ENCODE peak calls at places on chromosomes 11 and 22, in seven cellular contexts. One of them, this sample, is unnamed. For H3K4me1, the result is how much of the 10 kb centered on the place peaks cover.

GRCh38 chr11:9363954-9364912 is 20.2 kb upstream of the IPO7 start:
- DNase-seq in naive thymus-derived CD4-positive, alpha-beta T cell: peak
- DNase-seq in iPS DF 6.9: peak
- DNase-seq in GM12878: peak
- DNase-seq in upper lobe of right lung: peak
- DNase-seq in neuronal stem cell: peak
- DNase-seq in uterus: peak
- DNase-seq in this sample: peak

GRCh38 chr11:65053826-65054503 is 4.4 kb downstream of the NAALADL1 start:
- DNase-seq in naive thymus-derived CD4-positive, alpha-beta T cell: peak
- DNase-seq in iPS DF 6.9: no peak
- DNase-seq in GM12878: no peak
- DNase-seq in upper lobe of right lung: no peak
- DNase-seq in neuronal stem cell: no peak
- DNase-seq in uterus: no peak
- DNase-seq in this sample: no peak

GRCh38 chr22:24759765-24760164 is 14.8 kb downstream of the PIWIL3 start:
- DNase-seq in naive thymus-derived CD4-positive, alpha-beta T cell: no peak
- DNase-seq in iPS DF 6.9: no peak
- DNase-seq in GM12878: no peak
- DNase-seq in upper lobe of right lung: no peak
- DNase-seq in neuronal stem cell: no peak
- DNase-seq in uterus: no peak
- DNase-seq in this sample: no peak

GRCh38 chr11:125182522-125182921 is 18.0 kb downstream of the PKNOX2 start:
- DNase-seq in naive thymus-derived CD4-positive, alpha-beta T cell: no peak
- DNase-seq in iPS DF 6.9: no peak
- DNase-seq in GM12878: no peak
- DNase-seq in upper lobe of right lung: no peak
- DNase-seq in neuronal stem cell: no peak
- DNase-seq in uterus: no peak
- DNase-seq in this sample: no peak

GRCh38 chr11:10051868-10052586 is 242.0 kb downstream of the SBF2 start:
- DNase-seq in naive thymus-derived CD4-positive, alpha-beta T cell: no peak
- DNase-seq in iPS DF 6.9: no peak
- DNase-seq in GM12878: no peak
- DNase-seq in upper lobe of right lung: no peak
- DNase-seq in neuronal stem cell: no peak
- DNase-seq in uterus: no peak
- DNase-seq in this sample: no peak

GRCh38 chr22:27686534-27686933 is 115.0 kb downstream of the MN1 start:
- DNase-seq in naive thymus-derived CD4-positive, alpha-beta T cell: no peak
- DNase-seq in iPS DF 6.9: no peak
- DNase-seq in GM12878: no peak
- DNase-seq in upper lobe of right lung: no peak
- DNase-seq in neuronal stem cell: no peak
- DNase-seq in uterus: peak
- DNase-seq in this sample: peak

GRCh38 chr11:111836162-111836561 is 35.2 kb downstream of the ALG9 start:
- DNase-seq in naive thymus-derived CD4-positive, alpha-beta T cell: no peak
- DNase-seq in iPS DF 6.9: no peak
- DNase-seq in GM12878: no peak
- DNase-seq in upper lobe of right lung: no peak
- DNase-seq in neuronal stem cell: no peak
- DNase-seq in uterus: no peak
- DNase-seq in this sample: no peak

GRCh38 chr11:44094260-44094868 is 1.1 kb upstream of the EXT2 start:
- DNase-seq in naive thymus-derived CD4-positive, alpha-beta T cell: peak
- DNase-seq in iPS DF 6.9: peak
- DNase-seq in GM12878: no peak
- DNase-seq in upper lobe of right lung: no peak
- DNase-seq in neuronal stem cell: peak
- DNase-seq in uterus: peak
- DNase-seq in this sample: peak

GRCh38 chr22:31084811-31085492 is 3.8 kb downstream of the SMTN start:
- DNase-seq in naive thymus-derived CD4-positive, alpha-beta T cell: peak
- DNase-seq in iPS DF 6.9: peak
- DNase-seq in GM12878: peak
- DNase-seq in upper lobe of right lung: peak
- DNase-seq in neuronal stem cell: peak
- DNase-seq in uterus: peak
- DNase-seq in this sample: peak

GRCh38 chr11:116607027-116607426 is 165.8 kb downstream of the BUD13 start:
- DNase-seq in naive thymus-derived CD4-positive, alpha-beta T cell: no peak
- DNase-seq in iPS DF 6.9: no peak
- DNase-seq in GM12878: no peak
- DNase-seq in upper lobe of right lung: no peak
- DNase-seq in neuronal stem cell: no peak
- DNase-seq in uterus: no peak
- DNase-seq in this sample: no peak

GRCh38 chr22:46911341-46911740 is 148.9 kb downstream of the TBC1D22A start:
- DNase-seq in naive thymus-derived CD4-positive, alpha-beta T cell: no peak
- DNase-seq in iPS DF 6.9: no peak
- DNase-seq in GM12878: no peak
- DNase-seq in upper lobe of right lung: no peak
- DNase-seq in neuronal stem cell: no peak
- DNase-seq in uterus: no peak
- DNase-seq in this sample: no peak

GRCh38 chr11:120017582-120017981 is 120.3 kb downstream of the TRIM29 start:
- DNase-seq in naive thymus-derived CD4-positive, alpha-beta T cell: no peak
- DNase-seq in iPS DF 6.9: no peak
- DNase-seq in GM12878: no peak
- DNase-seq in upper lobe of right lung: no peak
- DNase-seq in neuronal stem cell: no peak
- DNase-seq in uterus: no peak
- DNase-seq in this sample: no peak

GRCh38 chr11:67433536-67434394 is 3.7 kb downstream of the PTPRCAP start:
- DNase-seq in naive thymus-derived CD4-positive, alpha-beta T cell: no peak
- DNase-seq in iPS DF 6.9: no peak
- DNase-seq in GM12878: no peak
- DNase-seq in upper lobe of right lung: no peak
- DNase-seq in neuronal stem cell: no peak
- DNase-seq in uterus: no peak
- DNase-seq in this sample: no peak

GRCh38 chr11:68340784-68341556 is 28.6 kb downstream of the LRP5 start:
- DNase-seq in naive thymus-derived CD4-positive, alpha-beta T cell: no peak
- DNase-seq in iPS DF 6.9: no peak
- DNase-seq in GM12878: peak
- DNase-seq in upper lobe of right lung: no peak
- DNase-seq in neuronal stem cell: no peak
- DNase-seq in uterus: no peak
- DNase-seq in this sample: no peak

GRCh38 chr11:101166038-101166437 is 36.4 kb upstream of the PGR start:
- DNase-seq in naive thymus-derived CD4-positive, alpha-beta T cell: no peak
- DNase-seq in iPS DF 6.9: no peak
- DNase-seq in GM12878: no peak
- DNase-seq in upper lobe of right lung: no peak
- DNase-seq in neuronal stem cell: no peak
- DNase-seq in uterus: no peak
- DNase-seq in this sample: no peak

GRCh38 chr11:117229931-117230285 is 2.0 kb downstream of the PCSK7 start:
- DNase-seq in naive thymus-derived CD4-positive, alpha-beta T cell: no peak
- DNase-seq in iPS DF 6.9: no peak
- DNase-seq in GM12878: no peak
- DNase-seq in upper lobe of right lung: no peak
- DNase-seq in neuronal stem cell: no peak
- DNase-seq in uterus: no peak
- DNase-seq in this sample: no peak

GRCh38 chr22:41620646-41621098 is at the start of gene DESI1:
- DNase-seq in naive thymus-derived CD4-positive, alpha-beta T cell: no peak
- DNase-seq in iPS DF 6.9: no peak
- DNase-seq in GM12878: no peak
- DNase-seq in upper lobe of right lung: no peak
- DNase-seq in neuronal stem cell: no peak
- DNase-seq in uterus: no peak
- DNase-seq in this sample: no peak

GRCh38 chr11:58900479-58901420 is 38.5 kb upstream of the GLYATL1 start:
- DNase-seq in naive thymus-derived CD4-positive, alpha-beta T cell: no peak
- DNase-seq in iPS DF 6.9: peak
- DNase-seq in GM12878: peak
- DNase-seq in upper lobe of right lung: peak
- DNase-seq in neuronal stem cell: peak
- DNase-seq in uterus: no peak
- DNase-seq in this sample: peak

GRCh38 chr11:14290422-14290821 is 68.6 kb downstream of the RRAS2 start:
- DNase-seq in naive thymus-derived CD4-positive, alpha-beta T cell: no peak
- DNase-seq in iPS DF 6.9: no peak
- DNase-seq in GM12878: no peak
- DNase-seq in upper lobe of right lung: no peak
- DNase-seq in neuronal stem cell: peak
- DNase-seq in uterus: no peak
- DNase-seq in this sample: no peak

GRCh38 chr11:34356130-34356529 is 1.7 kb downstream of the ABTB2 start:
- DNase-seq in naive thymus-derived CD4-positive, alpha-beta T cell: no peak
- DNase-seq in iPS DF 6.9: no peak
- DNase-seq in GM12878: no peak
- DNase-seq in upper lobe of right lung: no peak
- DNase-seq in neuronal stem cell: no peak
- DNase-seq in uterus: no peak
- DNase-seq in this sample: no peak

GRCh38 chr11:46273511-46274205 is 3.8 kb upstream of the CREB3L1 start:
- DNase-seq in naive thymus-derived CD4-positive, alpha-beta T cell: no peak
- DNase-seq in iPS DF 6.9: no peak
- DNase-seq in GM12878: no peak
- DNase-seq in upper lobe of right lung: no peak
- DNase-seq in neuronal stem cell: no peak
- DNase-seq in uterus: no peak
- DNase-seq in this sample: no peak

GRCh38 chr11:82792822-82793569 is 59.3 kb upstream of the FAM181B start:
- DNase-seq in naive thymus-derived CD4-positive, alpha-beta T cell: no peak
- DNase-seq in iPS DF 6.9: no peak
- DNase-seq in GM12878: no peak
- DNase-seq in upper lobe of right lung: no peak
- DNase-seq in neuronal stem cell: no peak
- DNase-seq in uterus: no peak
- DNase-seq in this sample: no peak

GRCh38 chr22:23243006-23243573 is 62.8 kb downstream of the BCR start:
- DNase-seq in naive thymus-derived CD4-positive, alpha-beta T cell: peak
- DNase-seq in iPS DF 6.9: peak
- DNase-seq in GM12878: peak
- DNase-seq in upper lobe of right lung: no peak
- DNase-seq in neuronal stem cell: peak
- DNase-seq in uterus: no peak
- DNase-seq in this sample: no peak

GRCh38 chr22:29080061-29080975 is 7.5 kb downstream of the KREMEN1 start:
- DNase-seq in naive thymus-derived CD4-positive, alpha-beta T cell: no peak
- DNase-seq in iPS DF 6.9: no peak
- DNase-seq in GM12878: no peak
- DNase-seq in upper lobe of right lung: no peak
- DNase-seq in neuronal stem cell: no peak
- DNase-seq in uterus: no peak
- DNase-seq in this sample: no peak

GRCh38 chr11:128738942-128739341 is 45.1 kb downstream of the FLI1 start:
- DNase-seq in naive thymus-derived CD4-positive, alpha-beta T cell: peak
- DNase-seq in iPS DF 6.9: no peak
- DNase-seq in GM12878: no peak
- DNase-seq in upper lobe of right lung: no peak
- DNase-seq in neuronal stem cell: no peak
- DNase-seq in uterus: no peak
- DNase-seq in this sample: no peak
- H3K4me1 ChIP-seq in naive thymus-derived CD4-positive, alpha-beta T cell: half or more
- H3K4me1 ChIP-seq in iPS DF 6.9: under half
- H3K4me1 ChIP-seq in GM12878: under half
- H3K4me1 ChIP-seq in upper lobe of right lung: under half
- H3K4me1 ChIP-seq in neuronal stem cell: under half
- H3K4me1 ChIP-seq in uterus: under half
- H3K4me1 ChIP-seq in this sample: under half

GRCh38 chr11:833849-834311 is 1.1 kb downstream of the CD151 start:
- DNase-seq in naive thymus-derived CD4-positive, alpha-beta T cell: no peak
- DNase-seq in iPS DF 6.9: no peak
- DNase-seq in GM12878: no peak
- DNase-seq in upper lobe of right lung: no peak
- DNase-seq in neuronal stem cell: no peak
- DNase-seq in uterus: no peak
- DNase-seq in this sample: no peak
- H3K4me1 ChIP-seq in naive thymus-derived CD4-positive, alpha-beta T cell: under half
- H3K4me1 ChIP-seq in iPS DF 6.9: under half
- H3K4me1 ChIP-seq in GM12878: under half
- H3K4me1 ChIP-seq in upper lobe of right lung: half or more
- H3K4me1 ChIP-seq in neuronal stem cell: under half
- H3K4me1 ChIP-seq in uterus: half or more
- H3K4me1 ChIP-seq in this sample: under half

GRCh38 chr11:128776434-128777284 is 82.8 kb downstream of the FLI1 start:
- DNase-seq in naive thymus-derived CD4-positive, alpha-beta T cell: peak
- DNase-seq in iPS DF 6.9: peak
- DNase-seq in GM12878: no peak
- DNase-seq in upper lobe of right lung: peak
- DNase-seq in neuronal stem cell: peak
- DNase-seq in uterus: no peak
- DNase-seq in this sample: no peak

GRCh38 chr11:128775513-128775912 is 81.6 kb downstream of the FLI1 start:
- DNase-seq in naive thymus-derived CD4-positive, alpha-beta T cell: no peak
- DNase-seq in iPS DF 6.9: no peak
- DNase-seq in GM12878: no peak
- DNase-seq in upper lobe of right lung: no peak
- DNase-seq in neuronal stem cell: no peak
- DNase-seq in uterus: no peak
- DNase-seq in this sample: no peak

GRCh38 chr11:128776088-128776433 is 82.2 kb downstream of the FLI1 start:
- DNase-seq in naive thymus-derived CD4-positive, alpha-beta T cell: peak
- DNase-seq in iPS DF 6.9: no peak
- DNase-seq in GM12878: no peak
- DNase-seq in upper lobe of right lung: no peak
- DNase-seq in neuronal stem cell: no peak
- DNase-seq in uterus: no peak
- DNase-seq in this sample: no peak

GRCh38 chr11:128777369-128778011 is 83.6 kb downstream of the FLI1 start:
- DNase-seq in naive thymus-derived CD4-positive, alpha-beta T cell: no peak
- DNase-seq in iPS DF 6.9: no peak
- DNase-seq in GM12878: no peak
- DNase-seq in upper lobe of right lung: no peak
- DNase-seq in neuronal stem cell: no peak
- DNase-seq in uterus: no peak
- DNase-seq in this sample: no peak

GRCh38 chr11:128779036-128779435 is 85.2 kb downstream of the FLI1 start:
- DNase-seq in naive thymus-derived CD4-positive, alpha-beta T cell: no peak
- DNase-seq in iPS DF 6.9: no peak
- DNase-seq in GM12878: no peak
- DNase-seq in upper lobe of right lung: no peak
- DNase-seq in neuronal stem cell: no peak
- DNase-seq in uterus: no peak
- DNase-seq in this sample: no peak
- H3K4me1 ChIP-seq in naive thymus-derived CD4-positive, alpha-beta T cell: under half
- H3K4me1 ChIP-seq in iPS DF 6.9: under half
- H3K4me1 ChIP-seq in GM12878: under half
- H3K4me1 ChIP-seq in upper lobe of right lung: under half
- H3K4me1 ChIP-seq in neuronal stem cell: under half
- H3K4me1 ChIP-seq in uterus: under half
- H3K4me1 ChIP-seq in this sample: under half

DNA sequence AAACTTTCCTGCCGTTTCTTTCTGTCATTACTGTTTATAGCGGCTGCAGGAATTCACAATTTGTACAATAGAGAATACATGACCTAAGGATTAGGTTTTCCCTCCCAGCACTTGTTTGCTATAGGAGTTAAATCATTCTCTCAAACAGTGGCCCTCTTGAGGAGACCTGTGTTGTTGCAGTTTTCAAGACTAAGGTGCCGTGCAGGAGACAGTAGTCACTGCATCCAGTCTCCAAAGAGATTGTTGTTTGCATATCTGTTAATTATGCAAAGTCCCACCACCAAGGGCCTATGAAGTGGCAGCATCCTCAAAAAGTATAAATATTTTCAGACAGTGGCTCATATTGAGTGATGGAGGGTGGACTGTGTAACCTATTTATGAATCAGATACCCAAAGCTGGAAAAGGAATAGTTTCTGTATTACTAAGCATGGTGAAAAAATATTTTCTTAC is 2.3 kb downstream of the PRSS23 start:
- DNase-seq in naive thymus-derived CD4-positive, alpha-beta T cell: no peak
- DNase-seq in iPS DF 6.9: no peak
- DNase-seq in GM12878: no peak
- DNase-seq in upper lobe of right lung: no peak
- DNase-seq in neuronal stem cell: no peak
- DNase-seq in uterus: no peak
- DNase-seq in this sample: no peak
- H3K4me1 ChIP-seq in naive thymus-derived CD4-positive, alpha-beta T cell: under half
- H3K4me1 ChIP-seq in iPS DF 6.9: under half
- H3K4me1 ChIP-seq in GM12878: under half
- H3K4me1 ChIP-seq in upper lobe of right lung: under half
- H3K4me1 ChIP-seq in neuronal stem cell: under half
- H3K4me1 ChIP-seq in uterus: under half
- H3K4me1 ChIP-seq in this sample: under half